ENCODE peak calls at places on chromosomes 7 and 10, in eight cellular contexts. O is fibroblast of villous mesenchyme, Q is foreskin fibroblast, G is fibroblast of lung, Y is GM13977, F is HL-60, L is endothelial cell, V is left ventricle myocardium inferior. E is an unnamed sample.

GRCh38 chr10:9814285-9814866 is 1203.3 kb upstream of the CELF2 start:
- DNase-seq in F (no peak), O (peak; percentile 44), G (peak; percentile 59), Y (no peak), L (no peak), Q (peak; percentile 78), V (no peak), E (no peak)

GRCh38 chr7:85111761-85112160 is 75.1 kb downstream of the SEMA3D start:
- DNase-seq in Y (no peak), O (no peak), Q (no peak), L (no peak), G (no peak), V (no peak), F (no peak), E (no peak)

GRCh38 chr7:46545790-46546189 is 624.7 kb upstream of the IGFBP3 start:
- DNase-seq in O (peak; percentile 90), G (peak; percentile 83), F (no peak), L (no peak), Q (peak; percentile 75), Y (no peak), V (no peak), E (no peak)

GRCh38 chr10:69864321-69864720 is 62.6 kb downstream of the COL13A1 start:
- DNase-seq in Q (peak; percentile 92), V (no peak), Y (no peak), L (no peak), O (peak; percentile 53), G (peak; percentile 70), F (no peak), E (no peak)

GRCh38 chr7:26279405-26279804 is 12.3 kb upstream of the SNX10 start:
- DNase-seq in F (no peak), O (no peak), V (no peak), G (no peak), L (no peak), Q (no peak), Y (no peak), E (peak; percentile 55)

GRCh38 chr7:43636093-43636492 is 53.2 kb downstream of the STK17A start:
- DNase-seq in G (peak; percentile 32), Q (peak; percentile 57), L (no peak), O (peak; percentile 29), V (no peak), F (no peak), Y (no peak), E (no peak)

GRCh38 chr7:107506683-107507339 is 37.0 kb downstream of the GPR22 start:
- DNase-seq in F (peak; percentile 89), V (peak; percentile 22), L (no peak), O (no peak), Q (no peak), G (no peak), Y (no peak), E (no peak)

GRCh38 chr7:102407910-102408309 is 11.7 kb downstream of the PRKRIP1 start:
- DNase-seq in G (no peak), Q (no peak), O (no peak), L (no peak), Y (no peak), V (no peak), F (no peak), E (no peak)

GRCh38 chr7:43686991-43687390 is 42.3 kb downstream of the COA1 start:
- DNase-seq in Q (no peak), G (no peak), F (no peak), V (no peak), O (no peak), Y (no peak), L (no peak), E (no peak)

GRCh38 chr7:21092923-21093702 is 306.4 kb upstream of the SP8 start:
- DNase-seq in G (no peak), O (no peak), F (no peak), Q (no peak), Y (no peak), L (no peak), V (no peak), E (no peak)

GRCh38 chr7:139852482-139852845 is 23.4 kb downstream of the TBXAS1 start:
- DNase-seq in Y (no peak), V (no peak), Q (no peak), G (no peak), L (no peak), O (no peak), F (no peak), E (no peak)

GRCh38 chr7:141074997-141075396 is 1.1 kb downstream of the TMEM178B start:
- DNase-seq in L (no peak), V (no peak), O (no peak), Y (no peak), Q (no peak), F (no peak), G (no peak), E (no peak)

GRCh38 chr10:11894381-11895107 is 71.4 kb downstream of the PROSER2 start:
- DNase-seq in V (no peak), F (no peak), G (no peak), O (no peak), L (no peak), Q (no peak), Y (no peak), E (no peak)

GRCh38 chr10:124996127-124996853 is 54.4 kb downstream of the ZRANB1 start:
- DNase-seq in O (no peak), F (no peak), G (no peak), Y (peak; percentile 11), L (no peak), V (peak; percentile 11), Q (no peak), E (no peak)

GRCh38 chr10:37960738-37961137 is 15.7 kb downstream of the ZNF25 start:
- DNase-seq in F (no peak), V (no peak), Q (no peak), O (peak; percentile 8), G (no peak), Y (no peak), L (no peak), E (no peak)

GRCh38 chr10:132577350-132578005 is 39.9 kb downstream of the INPP5A start:
- DNase-seq in O (peak; percentile 22), Q (peak; percentile 33), L (no peak), G (no peak), Y (no peak), F (no peak), V (peak; percentile 48), E (no peak)

GRCh38 chr10:49109669-49110335 is 5.5 kb downstream of the VSTM4 start:
- DNase-seq in V (peak; percentile 84), O (peak; percentile 45), F (no peak), G (peak; percentile 67), L (no peak), Y (no peak), Q (peak; percentile 40), E (no peak)

GRCh38 chr7:155545348-155545747 is 1.0 kb downstream of the CNPY1 start:
- DNase-seq in Q (no peak), L (no peak), V (no peak), Y (no peak), O (no peak), F (no peak), G (no peak), E (no peak)
- TF ChIP-seq CTCF in Q (no peak), L (peak; percentile 25), V (no peak), Y (peak; percentile 26), O (no peak), F (no peak), G (no peak), E (peak; percentile 22)

GRCh38 chr7:129054438-129055293 is at the start of gene TNPO3:
- DNase-seq in F (peak; percentile 95), Q (peak; percentile 95), L (peak; percentile 87), O (peak; percentile 93), V (peak; percentile 94), G (peak; percentile 93), Y (peak; percentile 90), E (peak; percentile 94)
- TF ChIP-seq CTCF in F (no peak), Q (no peak), L (no peak), O (no peak), V (no peak), G (no peak), Y (no peak), E (no peak)

DNA sequence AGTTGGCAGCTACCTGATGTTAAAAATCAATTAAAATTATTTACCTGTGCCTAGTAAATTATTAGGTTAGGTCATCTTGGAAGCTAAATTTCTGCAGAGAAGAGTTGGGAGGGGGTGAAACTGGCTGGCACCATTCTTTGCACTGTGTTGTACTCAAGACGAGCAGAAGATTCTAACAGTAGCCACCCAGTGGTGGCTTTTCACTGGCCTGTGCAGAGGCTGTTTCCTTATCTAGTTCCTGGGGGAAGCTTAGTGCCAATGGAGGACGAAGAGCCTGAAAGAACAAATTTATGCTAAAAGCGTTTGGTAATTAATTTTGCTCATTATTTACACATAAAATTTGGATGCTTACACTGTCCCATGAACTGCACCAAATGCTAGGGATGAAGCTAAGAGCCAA is 595.3 kb downstream of the XPNPEP1 start:
- DNase-seq in F (no peak), Y (no peak), V (no peak), Q (no peak), O (no peak), L (no peak), G (no peak), E (no peak)
- TF ChIP-seq CTCF in F (no peak), Y (no peak), V (no peak), Q (no peak), O (peak; percentile 16), L (no peak), G (no peak), E (no peak)

GRCh38 chr7:11473807-11474424 is 358.1 kb downstream of the THSD7A start:
- DNase-seq in G (no peak), O (no peak), F (no peak), L (no peak), Q (no peak), Y (no peak), V (no peak), E (no peak)
- TF ChIP-seq CTCF in G (no peak), O (no peak), F (no peak), L (no peak), Q (no peak), Y (no peak), V (no peak), E (no peak)

GRCh38 chr10:95267261-95267660 is 23.5 kb downstream of the PDLIM1 start:
- DNase-seq in V (no peak), Y (no peak), Q (no peak), L (no peak), F (no peak), G (no peak), O (no peak), E (no peak)
- TF ChIP-seq CTCF in V (no peak), Y (no peak), Q (no peak), L (no peak), F (no peak), G (no peak), O (no peak), E (no peak)

GRCh38 chr7:114567416-114567815 is 152.8 kb downstream of the FOXP2 start:
- DNase-seq in L (no peak), F (no peak), G (no peak), O (no peak), V (no peak), Q (peak; percentile 59), Y (no peak), E (no peak)
- TF ChIP-seq CTCF in L (no peak), F (no peak), G (no peak), O (no peak), V (no peak), Q (no peak), Y (no peak), E (no peak)

E was measured in activated CD8-positive, alpha-beta T cell treated with anti-CD3 and anti-CD28 coated beads for 36 hours.